ENCODE peak calls at places on chromosomes 6 and 20, in nine cellular contexts. One of them, this sample, is unnamed. For H3K9me3, the result is how much of the 10 kb centered on the place peaks cover.

GRCh38 chr20:58945967-58946631 is 35.0 kb upstream of the NELFCD start:
- DNase-seq in body of pancreas: no peak
- DNase-seq in A549: no peak
- DNase-seq in HCT116: no peak
- DNase-seq in esophagus muscularis mucosa: peak
- DNase-seq in heart left ventricle: no peak
- DNase-seq in breast epithelium: no peak
- DNase-seq in right lobe of liver: no peak
- DNase-seq in esophagus squamous epithelium: no peak
- DNase-seq in this sample: no peak

GRCh38 chr20:50218987-50219435 is 28.4 kb downstream of the CEBPB start:
- DNase-seq in HCT116: no peak
- DNase-seq in right lobe of liver: peak
- DNase-seq in body of pancreas: peak
- DNase-seq in A549: no peak
- DNase-seq in heart left ventricle: no peak
- DNase-seq in esophagus muscularis mucosa: no peak
- DNase-seq in esophagus squamous epithelium: no peak
- DNase-seq in breast epithelium: no peak
- DNase-seq in this sample: no peak

GRCh38 chr20:49424536-49424935 is 57.9 kb downstream of the KCNB1 start:
- DNase-seq in esophagus muscularis mucosa: no peak
- DNase-seq in breast epithelium: no peak
- DNase-seq in esophagus squamous epithelium: no peak
- DNase-seq in A549: no peak
- DNase-seq in body of pancreas: no peak
- DNase-seq in HCT116: no peak
- DNase-seq in heart left ventricle: peak
- DNase-seq in right lobe of liver: no peak
- DNase-seq in this sample: no peak

GRCh38 chr20:57398901-57399535 is 7.8 kb downstream of the RBM38 start:
- DNase-seq in HCT116: no peak
- DNase-seq in right lobe of liver: peak
- DNase-seq in heart left ventricle: no peak
- DNase-seq in esophagus squamous epithelium: no peak
- DNase-seq in esophagus muscularis mucosa: no peak
- DNase-seq in body of pancreas: no peak
- DNase-seq in A549: no peak
- DNase-seq in breast epithelium: no peak
- DNase-seq in this sample: no peak

GRCh38 chr20:4919047-4919704 is 82.1 kb downstream of the SLC23A2 start:
- DNase-seq in body of pancreas: no peak
- DNase-seq in A549: no peak
- DNase-seq in esophagus muscularis mucosa: no peak
- DNase-seq in breast epithelium: no peak
- DNase-seq in right lobe of liver: peak
- DNase-seq in heart left ventricle: no peak
- DNase-seq in esophagus squamous epithelium: no peak
- DNase-seq in HCT116: no peak
- DNase-seq in this sample: no peak

GRCh38 chr6:111761783-111762312 is 111.4 kb downstream of the FYN start:
- DNase-seq in HCT116: no peak
- DNase-seq in right lobe of liver: no peak
- DNase-seq in breast epithelium: no peak
- DNase-seq in body of pancreas: no peak
- DNase-seq in heart left ventricle: no peak
- DNase-seq in esophagus muscularis mucosa: no peak
- DNase-seq in esophagus squamous epithelium: no peak
- DNase-seq in A549: no peak
- DNase-seq in this sample: no peak

GRCh38 chr6:111580826-111581505 is 24.7 kb downstream of the TRAF3IP2 start:
- DNase-seq in heart left ventricle: no peak
- DNase-seq in body of pancreas: no peak
- DNase-seq in HCT116: no peak
- DNase-seq in right lobe of liver: no peak
- DNase-seq in esophagus muscularis mucosa: no peak
- DNase-seq in breast epithelium: no peak
- DNase-seq in esophagus squamous epithelium: no peak
- DNase-seq in A549: no peak
- DNase-seq in this sample: no peak

GRCh38 chr6:25961619-25962367 is 809 bp upstream of the TRIM38 start:
- DNase-seq in body of pancreas: no peak
- DNase-seq in esophagus muscularis mucosa: peak
- DNase-seq in HCT116: no peak
- DNase-seq in breast epithelium: no peak
- DNase-seq in esophagus squamous epithelium: no peak
- DNase-seq in heart left ventricle: no peak
- DNase-seq in A549: peak
- DNase-seq in right lobe of liver: no peak
- DNase-seq in this sample: no peak

GRCh38 chr20:1890469-1891262 is 4.5 kb upstream of the SIRPA start:
- DNase-seq in body of pancreas: peak
- DNase-seq in A549: no peak
- DNase-seq in heart left ventricle: no peak
- DNase-seq in breast epithelium: no peak
- DNase-seq in esophagus squamous epithelium: no peak
- DNase-seq in esophagus muscularis mucosa: no peak
- DNase-seq in HCT116: no peak
- DNase-seq in right lobe of liver: peak
- DNase-seq in this sample: no peak

GRCh38 chr6:94130458-94130857 is 711.1 kb upstream of the EPHA7 start:
- DNase-seq in right lobe of liver: no peak
- DNase-seq in heart left ventricle: no peak
- DNase-seq in breast epithelium: no peak
- DNase-seq in esophagus squamous epithelium: no peak
- DNase-seq in esophagus muscularis mucosa: no peak
- DNase-seq in A549: no peak
- DNase-seq in HCT116: no peak
- DNase-seq in body of pancreas: no peak
- DNase-seq in this sample: no peak

GRCh38 chr6:142819603-142820335 is 125.2 kb downstream of the HIVEP2 start:
- DNase-seq in esophagus muscularis mucosa: no peak
- DNase-seq in right lobe of liver: no peak
- DNase-seq in HCT116: no peak
- DNase-seq in esophagus squamous epithelium: no peak
- DNase-seq in breast epithelium: no peak
- DNase-seq in heart left ventricle: no peak
- DNase-seq in body of pancreas: no peak
- DNase-seq in A549: no peak
- DNase-seq in this sample: no peak

GRCh38 chr20:48230251-48230650 is 445.0 kb upstream of the SULF2 start:
- DNase-seq in HCT116: no peak
- DNase-seq in heart left ventricle: no peak
- DNase-seq in breast epithelium: no peak
- DNase-seq in esophagus muscularis mucosa: no peak
- DNase-seq in right lobe of liver: no peak
- DNase-seq in esophagus squamous epithelium: no peak
- DNase-seq in body of pancreas: no peak
- DNase-seq in A549: no peak
- DNase-seq in this sample: no peak

GRCh38 chr6:29826271-29826670 is 1.4 kb upstream of the HLA-G start:
- DNase-seq in esophagus squamous epithelium: no peak
- DNase-seq in A549: no peak
- DNase-seq in HCT116: no peak
- DNase-seq in breast epithelium: no peak
- DNase-seq in heart left ventricle: no peak
- DNase-seq in body of pancreas: no peak
- DNase-seq in right lobe of liver: no peak
- DNase-seq in esophagus muscularis mucosa: no peak
- DNase-seq in this sample: no peak

GRCh38 chr6:155347800-155348199 is 33.5 kb upstream of the TFB1M start:
- DNase-seq in right lobe of liver: no peak
- DNase-seq in HCT116: no peak
- DNase-seq in heart left ventricle: no peak
- DNase-seq in breast epithelium: no peak
- DNase-seq in A549: no peak
- DNase-seq in esophagus squamous epithelium: no peak
- DNase-seq in esophagus muscularis mucosa: no peak
- DNase-seq in body of pancreas: no peak
- DNase-seq in this sample: no peak

GRCh38 chr6:155351273-155352129 is 37.2 kb upstream of the TFB1M start:
- DNase-seq in breast epithelium: no peak
- DNase-seq in esophagus muscularis mucosa: no peak
- DNase-seq in A549: no peak
- DNase-seq in heart left ventricle: no peak
- DNase-seq in right lobe of liver: no peak
- DNase-seq in body of pancreas: no peak
- DNase-seq in HCT116: no peak
- DNase-seq in esophagus squamous epithelium: no peak
- DNase-seq in this sample: no peak

GRCh38 chr6:155349956-155350355 is 35.7 kb upstream of the TFB1M start:
- DNase-seq in esophagus squamous epithelium: no peak
- DNase-seq in A549: no peak
- DNase-seq in right lobe of liver: no peak
- DNase-seq in esophagus muscularis mucosa: no peak
- DNase-seq in breast epithelium: no peak
- DNase-seq in HCT116: no peak
- DNase-seq in heart left ventricle: no peak
- DNase-seq in body of pancreas: no peak
- DNase-seq in this sample: no peak

GRCh38 chr6:155346957-155347356 is 32.7 kb upstream of the TFB1M start:
- DNase-seq in A549: no peak
- DNase-seq in right lobe of liver: no peak
- DNase-seq in body of pancreas: no peak
- DNase-seq in esophagus squamous epithelium: no peak
- DNase-seq in HCT116: no peak
- DNase-seq in esophagus muscularis mucosa: no peak
- DNase-seq in heart left ventricle: no peak
- DNase-seq in breast epithelium: no peak
- DNase-seq in this sample: no peak

GRCh38 chr6:155349129-155349528 is 34.8 kb upstream of the TFB1M start:
- DNase-seq in breast epithelium: no peak
- DNase-seq in heart left ventricle: no peak
- DNase-seq in right lobe of liver: no peak
- DNase-seq in body of pancreas: no peak
- DNase-seq in A549: no peak
- DNase-seq in esophagus squamous epithelium: no peak
- DNase-seq in HCT116: no peak
- DNase-seq in esophagus muscularis mucosa: no peak
- DNase-seq in this sample: no peak
- H3K9me3 ChIP-seq in breast epithelium: under half
- H3K9me3 ChIP-seq in heart left ventricle: under half
- H3K9me3 ChIP-seq in right lobe of liver: under half
- H3K9me3 ChIP-seq in body of pancreas: under half
- H3K9me3 ChIP-seq in A549: under half
- H3K9me3 ChIP-seq in esophagus squamous epithelium: under half
- H3K9me3 ChIP-seq in HCT116: under half
- H3K9me3 ChIP-seq in esophagus muscularis mucosa: under half
- H3K9me3 ChIP-seq in this sample: under half

DNA sequence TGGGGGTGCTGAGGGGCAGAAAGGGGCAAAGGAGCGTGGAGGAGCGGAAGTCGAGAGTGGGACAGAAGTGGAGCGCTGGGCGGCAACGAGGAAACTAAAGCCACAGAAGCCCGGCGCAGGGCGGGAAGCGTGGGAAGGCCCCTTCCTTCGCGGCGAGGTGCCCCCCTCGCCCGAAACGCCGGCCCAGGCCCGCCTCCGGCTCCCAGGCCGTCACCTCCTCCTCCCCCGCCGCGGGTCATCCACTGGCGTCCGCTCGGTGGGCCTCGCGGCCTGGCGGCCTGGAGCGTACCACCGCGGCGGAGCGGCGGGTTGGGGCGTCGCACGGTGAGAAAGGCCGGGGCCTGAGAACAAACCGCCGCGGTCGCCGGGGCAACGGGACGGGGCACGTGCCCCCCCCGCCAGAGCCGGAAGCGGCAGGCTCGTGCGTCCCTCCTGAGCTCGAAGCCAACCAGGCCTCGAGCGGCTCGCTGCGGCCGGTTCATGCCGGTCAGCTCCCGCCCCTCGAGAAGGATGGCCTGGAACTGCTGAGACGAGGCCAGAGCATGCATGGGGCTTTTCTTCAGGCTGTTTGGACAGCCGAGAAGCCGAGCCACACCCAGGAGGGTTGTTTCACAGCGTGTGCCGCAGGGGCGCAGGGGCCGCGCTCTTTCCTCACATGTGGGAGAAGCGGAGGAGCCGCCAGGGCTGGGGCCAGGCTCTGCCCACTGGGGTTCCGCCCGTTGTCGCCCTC is at the start of gene TCP11:
- DNase-seq in body of pancreas: peak
- DNase-seq in heart left ventricle: peak
- DNase-seq in A549: no peak
- DNase-seq in right lobe of liver: no peak
- DNase-seq in HCT116: no peak
- DNase-seq in breast epithelium: no peak
- DNase-seq in esophagus squamous epithelium: no peak
- DNase-seq in esophagus muscularis mucosa: no peak
- DNase-seq in this sample: no peak
- H3K4me3 ChIP-seq in body of pancreas: no peak
- H3K4me3 ChIP-seq in heart left ventricle: no peak
- H3K4me3 ChIP-seq in A549: no peak
- H3K4me3 ChIP-seq in right lobe of liver: no peak
- H3K4me3 ChIP-seq in HCT116: no peak
- H3K4me3 ChIP-seq in breast epithelium: no peak
- H3K4me3 ChIP-seq in esophagus squamous epithelium: peak
- H3K4me3 ChIP-seq in esophagus muscularis mucosa: peak
- H3K4me3 ChIP-seq in this sample: no peak

GRCh38 chr20:61927193-61927825 is 138.4 kb downstream of the TAF4 start:
- DNase-seq in heart left ventricle: no peak
- DNase-seq in breast epithelium: no peak
- DNase-seq in right lobe of liver: peak
- DNase-seq in body of pancreas: no peak
- DNase-seq in A549: no peak
- DNase-seq in HCT116: no peak
- DNase-seq in esophagus squamous epithelium: no peak
- DNase-seq in esophagus muscularis mucosa: no peak
- DNase-seq in this sample: no peak
- TF ChIP-seq POLR2A in heart left ventricle: no peak
- TF ChIP-seq POLR2A in breast epithelium: no peak
- TF ChIP-seq POLR2A in right lobe of liver: no peak
- TF ChIP-seq POLR2A in body of pancreas: no peak
- TF ChIP-seq POLR2A in A549: no peak
- TF ChIP-seq POLR2A in HCT116: no peak
- TF ChIP-seq POLR2A in esophagus squamous epithelium: no peak
- TF ChIP-seq POLR2A in esophagus muscularis mucosa: no peak
- TF ChIP-seq POLR2A in this sample: no peak

GRCh38 chr6:156577749-156578148 is 199.4 kb upstream of the ARID1B start:
- DNase-seq in heart left ventricle: no peak
- DNase-seq in A549: no peak
- DNase-seq in body of pancreas: no peak
- DNase-seq in esophagus muscularis mucosa: no peak
- DNase-seq in HCT116: no peak
- DNase-seq in breast epithelium: no peak
- DNase-seq in esophagus squamous epithelium: no peak
- DNase-seq in right lobe of liver: no peak
- DNase-seq in this sample: no peak
- H3K9me3 ChIP-seq in heart left ventricle: under half
- H3K9me3 ChIP-seq in A549: under half
- H3K9me3 ChIP-seq in body of pancreas: under half
- H3K9me3 ChIP-seq in esophagus muscularis mucosa: under half
- H3K9me3 ChIP-seq in HCT116: under half
- H3K9me3 ChIP-seq in breast epithelium: under half
- H3K9me3 ChIP-seq in esophagus squamous epithelium: under half
- H3K9me3 ChIP-seq in right lobe of liver: under half
- H3K9me3 ChIP-seq in this sample: under half

GRCh38 chr6:151016107-151016506 is 150.6 kb downstream of the MTHFD1L start:
- DNase-seq in esophagus squamous epithelium: no peak
- DNase-seq in breast epithelium: no peak
- DNase-seq in right lobe of liver: no peak
- DNase-seq in heart left ventricle: no peak
- DNase-seq in esophagus muscularis mucosa: no peak
- DNase-seq in body of pancreas: no peak
- DNase-seq in HCT116: no peak
- DNase-seq in A549: no peak
- DNase-seq in this sample: no peak
- H3K4me3 ChIP-seq in esophagus squamous epithelium: no peak
- H3K4me3 ChIP-seq in breast epithelium: no peak
- H3K4me3 ChIP-seq in right lobe of liver: no peak
- H3K4me3 ChIP-seq in heart left ventricle: no peak
- H3K4me3 ChIP-seq in esophagus muscularis mucosa: no peak
- H3K4me3 ChIP-seq in body of pancreas: no peak
- H3K4me3 ChIP-seq in HCT116: no peak
- H3K4me3 ChIP-seq in A549: no peak
- H3K4me3 ChIP-seq in this sample: no peak

This sample was measured in gastrocnemius medialis.